ENCODE peak calls at places on chromosome 12, in six cellular contexts. J, G, R, W, C and I are unnamed samples.

GRCh38 chr12:131862084-131862441 is 32.4 kb upstream of the ULK1 start:
- DNase-seq in W (no peak), G (no peak), R (no peak), J (peak), C (no peak), I (peak)

GRCh38 chr12:14164266-14164665 is 182.9 kb upstream of the GRIN2B start:
- DNase-seq in J (no peak), G (no peak), R (no peak), C (no peak), W (no peak), I (no peak)

GRCh38 chr12:90102957-90103652 is 394.5 kb upstream of the ATP2B1 start:
- DNase-seq in W (no peak), C (no peak), G (no peak), J (no peak), R (peak), I (no peak)

GRCh38 chr12:40054554-40055226 is 51.2 kb downstream of the SLC2A13 start:
- DNase-seq in G (no peak), J (no peak), R (peak), C (peak), W (no peak), I (no peak)

GRCh38 chr12:49969027-49969426 is 3.7 kb upstream of the AQP6 start:
- DNase-seq in C (no peak), G (no peak), R (no peak), W (peak), J (no peak), I (no peak)

GRCh38 chr12:12788675-12789368 is 3.4 kb downstream of the APOLD1 start:
- DNase-seq in J (peak), W (no peak), R (peak), C (peak), G (no peak), I (peak)

GRCh38 chr12:49233842-49234526 is 30.9 kb upstream of the TUBA1C start:
- DNase-seq in W (peak), J (peak), C (peak), G (peak), R (no peak), I (peak)

GRCh38 chr12:44774815-44775411 is 101.2 kb downstream of the NELL2 start:
- DNase-seq in C (no peak), W (no peak), J (peak), R (peak), G (peak), I (peak)

GRCh38 chr12:104833756-104834155 is 124.3 kb downstream of the SLC41A2 start:
- DNase-seq in C (no peak), R (no peak), G (no peak), W (no peak), J (no peak), I (no peak)

GRCh38 chr12:116245189-116245588 is 32.3 kb downstream of the MED13L start:
- DNase-seq in C (no peak), R (no peak), J (no peak), G (no peak), W (no peak), I (no peak)

GRCh38 chr12:54660320-54660962 is 12.3 kb upstream of the DCD start:
- DNase-seq in C (no peak), G (no peak), J (no peak), R (no peak), W (no peak), I (peak)

GRCh38 chr12:78732481-78732880 is 132.1 kb upstream of the SYT1 start:
- DNase-seq in C (no peak), W (no peak), J (no peak), G (no peak), R (no peak), I (no peak)

GRCh38 chr12:108797677-108798076 is 59.7 kb downstream of the SSH1 start:
- DNase-seq in J (no peak), R (no peak), G (no peak), W (no peak), C (no peak), I (no peak)

GRCh38 chr12:47223848-47224213 is 144.1 kb upstream of the AMIGO2 start:
- DNase-seq in R (peak), C (no peak), W (no peak), J (no peak), G (peak), I (peak)

GRCh38 chr12:78062781-78063180 is 232.1 kb downstream of the NAV3 start:
- DNase-seq in C (no peak), G (no peak), R (peak), W (no peak), J (no peak), I (no peak)

GRCh38 chr12:79451988-79452387 is 238.8 kb downstream of the PAWR start:
- DNase-seq in G (no peak), J (no peak), W (no peak), R (peak), C (peak), I (no peak)

GRCh38 chr12:56840922-56841321 is 77.8 kb downstream of the HSD17B6 start:
- DNase-seq in J (peak), C (no peak), R (no peak), G (no peak), W (no peak), I (no peak)

GRCh38 chr12:54056110-54056509 is 2.5 kb downstream of the HOXC4 start:
- DNase-seq in J (no peak), G (no peak), C (no peak), W (no peak), R (no peak), I (no peak)

GRCh38 chr12:109111775-109112491 is 4.5 kb upstream of the ACACB start:
- DNase-seq in J (peak), R (peak), C (peak), G (peak), W (peak), I (peak)

DNA sequence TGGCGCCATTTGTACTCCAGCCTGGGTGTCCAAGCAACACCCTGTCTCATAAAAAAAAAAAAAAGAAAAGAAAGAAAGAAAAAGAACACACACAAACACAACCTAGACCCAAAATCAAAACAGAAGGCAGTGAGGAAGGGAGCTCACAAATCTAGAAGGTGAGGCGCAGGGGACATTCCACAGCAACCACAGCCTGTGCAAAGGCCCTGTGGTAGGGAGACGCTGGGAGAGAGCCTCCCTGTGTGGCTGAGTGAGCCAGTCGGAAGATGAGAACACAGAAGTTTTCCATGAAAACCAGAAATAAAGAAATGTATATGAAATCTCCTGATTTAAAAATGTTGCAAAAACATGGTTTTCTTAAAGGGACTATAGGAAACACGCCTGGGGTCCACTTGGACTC is 44.6 kb downstream of the SCARB1 start:
- DNase-seq in R (no peak), C (no peak), J (no peak), W (no peak), G (no peak), I (no peak)
- TF ChIP-seq CTCF in R (no peak), C (no peak), J (no peak), W (no peak), G (no peak), I (no peak)

GRCh38 chr12:32944195-32944594 is 47.6 kb upstream of the PKP2 start:
- DNase-seq in C (no peak), G (no peak), R (no peak), J (no peak), W (no peak), I (no peak)

GRCh38 chr12:32946504-32947131 is 50.0 kb upstream of the PKP2 start:
- DNase-seq in G (no peak), R (no peak), W (no peak), J (no peak), C (no peak), I (no peak)

GRCh38 chr12:32949815-32950214 is 53.2 kb upstream of the PKP2 start:
- DNase-seq in C (no peak), J (no peak), G (no peak), W (no peak), R (no peak), I (no peak)

GRCh38 chr12:32947203-32947795 is 50.7 kb upstream of the PKP2 start:
- DNase-seq in G (no peak), W (no peak), C (no peak), J (no peak), R (peak), I (no peak)
- TF ChIP-seq CTCF in G (no peak), W (no peak), C (no peak), J (peak), R (no peak), I (peak)

DNA sequence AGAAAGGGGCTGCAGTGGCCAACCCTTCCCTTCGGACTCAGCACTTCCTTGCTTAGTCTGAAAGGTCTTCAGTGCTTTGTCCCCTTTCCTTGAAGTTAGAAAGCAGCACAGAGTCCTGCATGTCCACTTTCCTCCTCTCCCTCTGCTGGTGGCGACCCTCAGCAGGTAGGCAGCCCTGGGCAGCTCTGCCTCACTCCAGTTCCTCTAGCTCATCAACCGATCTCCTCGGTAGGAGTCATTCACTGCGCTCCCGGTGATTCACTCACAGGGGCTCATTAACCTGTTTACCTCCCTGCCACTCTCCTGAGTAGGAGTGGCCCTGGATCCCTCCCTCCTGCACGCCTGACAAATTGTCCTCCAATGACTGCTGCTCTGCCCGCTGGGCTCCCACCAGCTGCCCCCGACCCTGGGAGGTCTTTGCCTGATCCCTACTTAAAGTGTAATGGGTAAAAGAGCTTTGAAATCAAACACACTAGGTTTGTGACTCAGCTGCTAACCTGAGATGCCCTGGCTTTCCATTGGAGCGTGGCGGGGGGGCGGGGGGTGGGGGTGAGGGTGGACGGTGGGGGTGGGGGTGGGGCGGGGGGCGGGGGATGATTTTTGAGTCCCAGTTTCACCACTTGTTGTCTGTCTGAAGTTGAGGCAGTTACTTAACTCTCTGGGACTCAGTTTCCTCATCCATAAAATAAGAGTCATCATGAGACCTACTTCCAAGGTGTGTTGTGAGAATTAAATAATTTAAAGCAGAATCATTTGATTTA is 4.2 kb downstream of the SCNN1A start:
- DNase-seq in W (peak), C (no peak), J (peak), G (peak), R (no peak), I (no peak)
- TF ChIP-seq CTCF in W (no peak), C (no peak), J (peak), G (no peak), R (peak), I (peak)

GRCh38 chr12:34300376-34301250 is 278.3 kb downstream of the ALG10 start:
- DNase-seq in G (peak), J (no peak), W (no peak), C (no peak), R (no peak), I (peak)

GRCh38 chr12:34301251-34302130 is 279.2 kb downstream of the ALG10 start:
- DNase-seq in C (no peak), W (no peak), G (peak), R (no peak), J (no peak), I (no peak)

GRCh38 chr12:34303091-34303870 is 281.0 kb downstream of the ALG10 start:
- DNase-seq in J (no peak), W (no peak), G (no peak), R (no peak), C (no peak), I (peak)

GRCh38 chr12:34304001-34304400 is 281.7 kb downstream of the ALG10 start:
- DNase-seq in W (no peak), C (no peak), R (no peak), J (no peak), G (no peak), I (no peak)

GRCh38 chr12:34302131-34302885 is 280.0 kb downstream of the ALG10 start:
- DNase-seq in R (no peak), J (no peak), C (no peak), G (no peak), W (no peak), I (no peak)
- TF ChIP-seq CTCF in R (no peak), J (no peak), C (no peak), G (no peak), W (no peak), I (no peak)